ENCODE peak calls at places on chromosomes 12 and 14, in six cellular contexts. A, K, B, P, U and J are unnamed samples.

GRCh38 chr14:21089271-21089670 is 9.2 kb downstream of the ZNF219 start:
- DNase-seq in P (no peak), K (no peak), B (no peak), A (no peak), U (no peak), J (no peak)

GRCh38 chr12:55865327-55865726 is 22.6 kb upstream of the MMP19 start:
- DNase-seq in K (no peak), B (no peak), P (no peak), U (no peak), A (no peak), J (no peak)

GRCh38 chr14:102911991-102912761 is 10.3 kb upstream of the AMN start:
- DNase-seq in U (no peak), B (no peak), P (no peak), A (no peak), K (no peak), J (no peak)

GRCh38 chr12:111715242-111715641 is 29.4 kb downstream of the ACAD10 start:
- DNase-seq in U (peak), P (no peak), K (no peak), A (no peak), B (peak), J (peak)

GRCh38 chr14:61456720-61457119 is 135.3 kb downstream of the PRKCH start:
- DNase-seq in U (peak), K (no peak), A (peak), B (peak), P (peak), J (peak)

GRCh38 chr12:110314308-110314707 is 33.3 kb downstream of the ATP2A2 start:
- DNase-seq in U (peak), P (no peak), K (no peak), A (no peak), B (no peak), J (no peak)

GRCh38 chr12:78376257-78376656 is 488.3 kb upstream of the SYT1 start:
- DNase-seq in U (no peak), B (no peak), K (no peak), P (no peak), A (no peak), J (no peak)

GRCh38 chr12:96506776-96507175 is 17.4 kb downstream of the CFAP54 start:
- DNase-seq in B (no peak), P (no peak), A (no peak), U (no peak), K (no peak), J (no peak)

GRCh38 chr12:93127582-93128331 is 198.7 kb upstream of the EEA1 start:
- DNase-seq in K (no peak), P (no peak), A (no peak), B (no peak), U (peak), J (peak)

GRCh38 chr12:88153959-88154358 is 11.9 kb downstream of the TMTC3 start:
- DNase-seq in P (no peak), B (no peak), U (peak), K (no peak), A (no peak), J (no peak)

GRCh38 chr14:65303185-65303901 is 109.2 kb upstream of the FUT8 start:
- DNase-seq in A (no peak), K (no peak), U (peak), B (no peak), P (no peak), J (no peak)

GRCh38 chr14:64117671-64118402 is 176.3 kb downstream of the ESR2 start:
- DNase-seq in A (no peak), U (peak), P (no peak), K (no peak), B (no peak), J (peak)

GRCh38 chr12:24898185-24898584 is 50.7 kb downstream of the BCAT1 start:
- DNase-seq in K (no peak), P (no peak), A (no peak), U (no peak), B (no peak), J (no peak)

GRCh38 chr12:109544955-109545531 is 28.3 kb downstream of the MMAB start:
- DNase-seq in P (no peak), A (no peak), K (no peak), B (no peak), U (peak), J (no peak)

GRCh38 chr12:1918875-1919236 is 404 bp upstream of the CACNA2D4 start:
- DNase-seq in U (no peak), A (peak), P (no peak), K (no peak), B (no peak), J (no peak)

GRCh38 chr12:94203181-94203546 is 54.8 kb downstream of the PLXNC1 start:
- DNase-seq in U (no peak), A (no peak), P (no peak), B (no peak), K (no peak), J (no peak)

GRCh38 chr12:52172956-52173355 is 18.9 kb downstream of the KRT80 start:
- DNase-seq in P (no peak), K (no peak), B (no peak), A (no peak), U (no peak), J (no peak)

GRCh38 chr14:68519788-68520187 is 273.1 kb downstream of the ZFP36L1 start:
- DNase-seq in U (no peak), B (no peak), K (no peak), P (no peak), A (no peak), J (no peak)

GRCh38 chr14:81319946-81320345 is 80.2 kb downstream of the STON2 start:
- DNase-seq in P (no peak), K (no peak), U (no peak), B (no peak), A (no peak), J (no peak)

GRCh38 chr12:124477109-124477915 is 90.1 kb downstream of the NCOR2 start:
- DNase-seq in A (no peak), K (no peak), P (no peak), U (no peak), B (no peak), J (peak)

GRCh38 chr12:89663577-89664357 is 44.9 kb downstream of the ATP2B1 start:
- DNase-seq in B (no peak), U (peak), K (no peak), A (no peak), P (no peak), J (no peak)

GRCh38 chr12:31324116-31324844 is 1.7 kb downstream of the SINHCAF start:
- DNase-seq in U (peak), K (peak), B (peak), A (peak), P (peak), J (peak)

GRCh38 chr14:76763362-76764041 is 2.2 kb downstream of the VASH1 start:
- DNase-seq in A (no peak), P (no peak), B (no peak), U (peak), K (no peak), J (no peak)

GRCh38 chr12:28951941-28952340 is 197.1 kb upstream of the FAR2 start:
- DNase-seq in U (no peak), P (no peak), B (no peak), A (no peak), K (no peak), J (no peak)

GRCh38 chr14:62103497-62103896 is 341.3 kb downstream of the SNAPC1 start:
- DNase-seq in A (no peak), U (no peak), B (no peak), P (no peak), K (no peak), J (no peak)

GRCh38 chr14:23528555-23528954 is 23.0 kb downstream of the ZFHX2 start:
- DNase-seq in U (no peak), B (no peak), A (no peak), P (no peak), K (no peak), J (no peak)

GRCh38 chr14:100500128-100500527 is 87.1 kb downstream of the BEGAIN start:
- DNase-seq in K (no peak), P (no peak), A (no peak), B (no peak), U (no peak), J (no peak)

GRCh38 chr12:89882051-89882450 is 173.4 kb upstream of the ATP2B1 start:
- DNase-seq in B (no peak), P (no peak), K (no peak), U (peak), A (no peak), J (no peak)

GRCh38 chr12:92582466-92582865 is 120.3 kb upstream of the PLEKHG7 start:
- DNase-seq in U (no peak), K (no peak), B (peak), A (no peak), P (no peak), J (no peak)

GRCh38 chr12:1217191-1217949 is 226.3 kb downstream of the ERC1 start:
- DNase-seq in P (no peak), K (no peak), B (no peak), A (no peak), U (peak), J (no peak)

GRCh38 chr12:130133851-130134562 is 28.3 kb upstream of the FZD10 start:
- DNase-seq in B (no peak), P (no peak), U (no peak), A (no peak), K (no peak), J (no peak)